ENCODE peak calls at places on chromosomes 7 and 10, in ten cellular contexts. W, B, F, N, M, Q, O, U, P and I are unnamed samples.

GRCh38 chr10:85612378-85612775 is 754.2 kb downstream of the GRID1 start:
- DNase-seq in P (no peak), F (no peak), N (no peak), W (no peak), M (no peak), B (no peak), Q (no peak), O (no peak), U (no peak), I (no peak)

GRCh38 chr7:142711196-142711595 is 38.1 kb upstream of the PRSS1 start:
- DNase-seq in P (no peak), B (peak), U (no peak), O (no peak), W (no peak), M (no peak), Q (no peak), N (no peak), F (no peak), I (no peak)

GRCh38 chr10:9634466-9634865 is 1383.2 kb upstream of the CELF2 start:
- DNase-seq in Q (no peak), N (peak), O (peak), P (no peak), M (no peak), W (no peak), U (no peak), B (peak), F (peak), I (no peak)

GRCh38 chr7:96910484-96910883 is 94.9 kb upstream of the DLX6 start:
- DNase-seq in B (no peak), P (no peak), Q (no peak), U (no peak), M (no peak), W (no peak), F (no peak), O (no peak), N (no peak), I (no peak)

GRCh38 chr7:98774893-98775292 is 94.9 kb downstream of the TMEM130 start:
- DNase-seq in N (no peak), W (no peak), O (no peak), M (no peak), B (no peak), P (no peak), U (no peak), Q (no peak), F (no peak), I (no peak)

GRCh38 chr7:157493776-157494175 is 157.0 kb downstream of the DNAJB6 start:
- DNase-seq in U (no peak), M (peak), P (peak), F (no peak), O (no peak), N (no peak), B (no peak), Q (no peak), W (no peak), I (no peak)

GRCh38 chr10:132097609-132098377 is 32.0 kb downstream of the JAKMIP3 start:
- DNase-seq in U (no peak), B (no peak), M (no peak), P (no peak), O (no peak), Q (no peak), N (no peak), W (no peak), F (no peak), I (no peak)

GRCh38 chr10:77346031-77346430 is 291.6 kb downstream of the KCNMA1 start:
- DNase-seq in F (no peak), N (no peak), P (no peak), O (no peak), M (no peak), B (no peak), U (no peak), Q (no peak), W (no peak), I (no peak)

GRCh38 chr10:114638874-114639625 is 19.0 kb downstream of the ABLIM1 start:
- DNase-seq in F (peak), O (peak), W (no peak), N (peak), U (no peak), M (no peak), Q (no peak), P (no peak), B (peak), I (no peak)

GRCh38 chr7:113086431-113086888 is at the start of gene GPR85:
- DNase-seq in N (peak), Q (no peak), B (peak), M (peak), O (no peak), U (no peak), W (peak), F (peak), P (peak), I (peak)

GRCh38 chr10:86232646-86233045 is 133.9 kb downstream of the GRID1 start:
- DNase-seq in O (no peak), M (no peak), W (no peak), Q (no peak), F (no peak), U (no peak), P (no peak), B (no peak), N (no peak), I (no peak)

GRCh38 chr7:106346678-106347217 is 62.0 kb upstream of the NAMPT start:
- DNase-seq in Q (no peak), O (peak), P (no peak), F (peak), M (no peak), B (peak), W (no peak), U (no peak), N (peak), I (no peak)

GRCh38 chr7:104106106-104106505 is 101.7 kb downstream of the ORC5 start:
- DNase-seq in O (no peak), F (peak), P (no peak), N (peak), U (no peak), B (peak), W (no peak), M (no peak), Q (no peak), I (no peak)

GRCh38 chr7:14754631-14755030 is 147.9 kb downstream of the DGKB start:
- DNase-seq in P (no peak), M (no peak), O (peak), N (peak), F (peak), B (peak), W (no peak), U (no peak), Q (no peak), I (no peak)

GRCh38 chr10:119396709-119397071 is 145.8 kb downstream of the RGS10 start:
- DNase-seq in O (no peak), U (no peak), B (no peak), F (no peak), N (no peak), Q (no peak), P (no peak), W (no peak), M (no peak), I (no peak)

GRCh38 chr10:109984013-109984412 is 23.8 kb upstream of the ADD3 start:
- DNase-seq in N (no peak), Q (no peak), M (no peak), W (no peak), B (no peak), F (no peak), U (no peak), O (no peak), P (no peak), I (no peak)

GRCh38 chr7:130141161-130141857 is 63.9 kb downstream of the TMEM209 start:
- DNase-seq in O (no peak), N (peak), Q (peak), P (peak), U (peak), F (peak), W (peak), M (peak), B (peak), I (no peak)

GRCh38 chr7:128221929-128222403 is 19.1 kb upstream of the LEP start:
- DNase-seq in F (peak), O (no peak), N (peak), M (no peak), B (peak), Q (no peak), P (no peak), U (no peak), W (no peak), I (no peak)

GRCh38 chr10:129530486-129531065 is 63.5 kb downstream of the MGMT start:
- DNase-seq in N (no peak), O (no peak), B (peak), M (no peak), W (no peak), P (no peak), Q (no peak), U (no peak), F (no peak), I (no peak)

GRCh38 chr10:13526952-13527863 is 1.6 kb downstream of the BEND7 start:
- DNase-seq in M (no peak), N (peak), Q (no peak), U (no peak), W (no peak), P (no peak), F (peak), B (peak), O (no peak), I (no peak)

GRCh38 chr7:84914598-84914997 is 272.3 kb downstream of the SEMA3D start:
- DNase-seq in O (no peak), P (no peak), W (no peak), B (no peak), Q (no peak), F (no peak), U (no peak), M (no peak), N (no peak), I (no peak)

GRCh38 chr7:94375713-94376112 is 19.0 kb upstream of the COL1A2 start:
- DNase-seq in O (peak), F (peak), P (no peak), B (peak), N (peak), W (no peak), U (no peak), M (no peak), Q (no peak), I (no peak)

GRCh38 chr10:14748471-14748870 is 26.2 kb downstream of the FAM107B start:
- DNase-seq in F (no peak), W (peak), M (no peak), P (peak), U (no peak), Q (peak), N (no peak), B (no peak), O (no peak), I (no peak)

GRCh38 chr10:21505711-21506278 is 19.7 kb downstream of the SKIDA1 start:
- DNase-seq in U (peak), N (no peak), B (no peak), F (no peak), O (no peak), P (no peak), Q (no peak), M (no peak), W (no peak), I (no peak)

GRCh38 chr10:124446830-124447740 is 2.8 kb downstream of the NKX1-2 start:
- DNase-seq in F (no peak), O (no peak), N (no peak), B (no peak), M (no peak), P (no peak), Q (no peak), U (no peak), W (no peak), I (no peak)
- H3K4me3 ChIP-seq in F (no peak), O (no peak), N (no peak), B (no peak), M (no peak), P (peak), Q (no peak), U (no peak), W (no peak), I (peak)

GRCh38 chr7:123557016-123557630 is 495 bp downstream of the NDUFA5 start:
- DNase-seq in Q (no peak), M (no peak), P (no peak), N (no peak), F (peak), W (no peak), B (peak), U (no peak), O (no peak), I (no peak)
- H3K4me3 ChIP-seq in Q (peak), M (peak), P (peak), N (peak), F (peak), W (peak), B (peak), U (peak), O (peak), I (peak)

GRCh38 chr7:101235050-101235449 is 2.6 kb downstream of the CLDN15 start:
- DNase-seq in Q (no peak), F (no peak), O (no peak), U (no peak), W (no peak), M (no peak), B (no peak), N (no peak), P (no peak), I (no peak)

GRCh38 chr7:101232141-101232821 is 5.3 kb downstream of the CLDN15 start:
- DNase-seq in Q (peak), F (no peak), M (peak), B (peak), O (no peak), U (peak), N (no peak), P (no peak), W (no peak), I (no peak)

GRCh38 chr7:101234636-101235035 is 3.0 kb downstream of the CLDN15 start:
- DNase-seq in Q (no peak), P (no peak), O (no peak), N (no peak), W (no peak), F (no peak), U (no peak), B (no peak), M (no peak), I (no peak)

GRCh38 chr7:101233907-101234547 is 3.6 kb downstream of the CLDN15 start:
- DNase-seq in U (no peak), M (no peak), N (no peak), O (no peak), W (no peak), B (no peak), Q (no peak), P (no peak), F (no peak), I (no peak)

GRCh38 chr7:101231644-101232043 is 6.0 kb downstream of the CLDN15 start:
- DNase-seq in N (no peak), B (peak), U (no peak), M (no peak), Q (peak), P (no peak), W (no peak), O (no peak), F (peak), I (no peak)
- H3K4me3 ChIP-seq in N (no peak), B (no peak), U (no peak), M (peak), Q (peak), P (no peak), W (no peak), O (no peak), F (no peak), I (no peak)

DNA sequence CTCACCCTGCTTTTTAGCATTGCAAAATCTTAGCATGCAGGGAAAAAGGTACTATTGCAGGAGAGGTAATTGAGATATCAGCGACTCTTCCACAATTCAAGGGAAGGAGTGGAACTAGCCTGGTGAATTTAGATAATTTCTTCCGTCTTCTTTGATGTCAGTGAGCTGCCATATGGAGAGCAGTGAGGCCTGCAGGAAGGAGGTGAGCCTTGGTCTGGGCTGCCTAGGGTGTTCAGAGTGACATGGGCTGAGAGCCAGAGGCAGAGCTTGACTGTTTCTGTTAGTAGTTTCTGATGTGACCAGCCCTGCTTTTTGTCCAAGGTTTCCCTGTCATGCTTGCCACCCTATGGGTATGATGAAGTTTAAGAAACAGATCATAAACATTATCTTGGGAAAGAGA is 28.6 kb downstream of the KAT6B start:
- DNase-seq in W (peak), U (no peak), P (no peak), O (no peak), F (no peak), M (no peak), B (no peak), Q (peak), N (no peak), I (no peak)
- H3K4me3 ChIP-seq in W (no peak), U (no peak), P (no peak), O (no peak), F (no peak), M (no peak), B (no peak), Q (no peak), N (no peak), I (no peak)

GRCh38 chr7:74477188-74477587 is 23.5 kb downstream of the GTF2IRD1 start:
- DNase-seq in O (no peak), W (no peak), B (no peak), Q (no peak), F (no peak), U (peak), N (no peak), M (peak), P (no peak), I (no peak)
- H3K4me3 ChIP-seq in O (no peak), W (no peak), B (peak), Q (no peak), F (no peak), U (no peak), N (no peak), M (peak), P (peak), I (no peak)